ENCODE peak calls at places on chromosomes 13 and 19, in five cellular contexts. Z is fibroblast of lung, B is A549, S is prostate gland, H is glutamatergic neuron. X is an unnamed sample.

GRCh38 chr13:79943633-79944032 is 397.3 kb downstream of the SPRY2 start:
- DNase-seq in Z (no peak), B (no peak), S (no peak), H (no peak), X (no peak)

GRCh38 chr13:51738226-51738905 is 65.6 kb downstream of the DHRS12 start:
- DNase-seq in Z (no peak), B (no peak), S (no peak), H (no peak), X (no peak)

GRCh38 chr13:60591348-60591747 is 194.3 kb downstream of the TDRD3 start:
- DNase-seq in Z (peak; percentile 98), B (no peak), S (no peak), H (no peak), X (no peak)

GRCh38 chr13:37747071-37747612 is 122.4 kb downstream of the TRPC4 start:
- DNase-seq in Z (peak; percentile 87), B (no peak), S (no peak), H (no peak), X (peak; percentile 29)

GRCh38 chr13:99749627-99750026 is 221.9 kb downstream of the ZIC5 start:
- DNase-seq in Z (no peak), B (no peak), S (no peak), H (no peak), X (no peak)

GRCh38 chr13:74062933-74063332 is 71.3 kb downstream of the KLF12 start:
- DNase-seq in Z (peak; percentile 86), B (no peak), S (no peak), H (no peak), X (no peak)

GRCh38 chr13:40217675-40218074 is 448.8 kb downstream of the FOXO1 start:
- DNase-seq in Z (no peak), B (no peak), S (no peak), H (no peak), X (no peak)

GRCh38 chr19:47663911-47664771 is 49.1 kb upstream of the EHD2 start:
- DNase-seq in Z (peak; percentile 99), B (peak; percentile 77), S (peak; percentile 79), H (no peak), X (peak; percentile 68)

GRCh38 chr19:40090256-40091204 is at the start of gene ZNF780A:
- DNase-seq in Z (peak; percentile 72), B (peak; percentile 89), S (peak; percentile 64), H (peak; percentile 86), X (peak; percentile 67)

GRCh38 chr13:23754506-23754905 is 134.7 kb downstream of the MIPEP start:
- DNase-seq in Z (no peak), B (no peak), S (peak; percentile 44), H (no peak), X (no peak)

GRCh38 chr19:45100202-45100600 is 7.2 kb downstream of the PPP1R37 start:
- DNase-seq in Z (no peak), B (no peak), S (no peak), H (no peak), X (no peak)

GRCh38 chr13:79767126-79767525 is 286.2 kb downstream of the NDFIP2 start:
- DNase-seq in Z (peak; percentile 65), B (no peak), S (no peak), H (no peak), X (peak; percentile 24)

GRCh38 chr13:99282264-99283231 is 24.4 kb upstream of the GPR18 start:
- DNase-seq in Z (no peak), B (no peak), S (no peak), H (no peak), X (no peak)

GRCh38 chr19:2711175-2711936 is 8.9 kb upstream of the GNG7 start:
- DNase-seq in Z (peak; percentile 78), B (no peak), S (no peak), H (no peak), X (no peak)

GRCh38 chr19:10808937-10809655 is 26.9 kb downstream of the TMED1 start:
- DNase-seq in Z (peak; percentile 56), B (peak; percentile 39), S (no peak), H (no peak), X (peak; percentile 81)

GRCh38 chr13:29465741-29466293 is 129.7 kb downstream of the SLC7A1 start:
- DNase-seq in Z (peak; percentile 83), B (no peak), S (peak; percentile 37), H (no peak), X (peak; percentile 31)

GRCh38 chr13:39052944-39053343 is 14.7 kb downstream of the NHLRC3 start:
- DNase-seq in Z (no peak), B (no peak), S (no peak), H (no peak), X (no peak)

GRCh38 chr13:28392428-28392827 is 102.5 kb downstream of the FLT1 start:
- DNase-seq in Z (no peak), B (no peak), S (no peak), H (no peak), X (no peak)

GRCh38 chr19:49407482-49408015 is 15.7 kb downstream of the PTH2 start:
- DNase-seq in Z (no peak), B (no peak), S (no peak), H (no peak), X (no peak)

GRCh38 chr19:49398931-49399330 is 10.9 kb downstream of the KASH5 start:
- DNase-seq in Z (no peak), B (no peak), S (no peak), H (no peak), X (no peak)

GRCh38 chr19:49400034-49400433 is 12.0 kb downstream of the KASH5 start:
- DNase-seq in Z (no peak), B (no peak), S (no peak), H (no peak), X (no peak)

GRCh38 chr19:49407079-49407478 is 16.2 kb downstream of the PTH2 start:
- DNase-seq in Z (no peak), B (no peak), S (no peak), H (no peak), X (no peak)

GRCh38 chr19:49403404-49404187 is 15.5 kb downstream of the KASH5 start:
- DNase-seq in Z (peak; percentile 16), B (no peak), S (no peak), H (peak; percentile 58), X (peak; percentile 67)
- TF ChIP-seq CTCF in Z (no peak), B (no peak), S (no peak), H (no peak), X (no peak)

GRCh38 chr19:279231-279630 is 12.0 kb downstream of the PLPP2 start:
- DNase-seq in Z (no peak), B (no peak), S (no peak), H (no peak), X (no peak)

GRCh38 chr19:279656-280055 is 11.5 kb downstream of the PLPP2 start:
- DNase-seq in Z (no peak), B (no peak), S (no peak), H (no peak), X (no peak)

GRCh38 chr19:275958-276646 is 15.1 kb downstream of the PLPP2 start:
- DNase-seq in Z (no peak), B (no peak), S (no peak), H (no peak), X (no peak)

GRCh38 chr19:277131-277530 is 14.1 kb downstream of the PLPP2 start:
- DNase-seq in Z (no peak), B (no peak), S (no peak), H (no peak), X (no peak)

GRCh38 chr19:277581-278165 is 13.5 kb downstream of the PLPP2 start:
- DNase-seq in Z (peak; percentile 38), B (no peak), S (no peak), H (no peak), X (no peak)
- TF ChIP-seq CTCF in Z (no peak), B (no peak), S (no peak), H (no peak), X (no peak)

GRCh38 chr19:18401580-18402112 is 4.2 kb upstream of the LRRC25 start:
- DNase-seq in Z (peak; percentile 49), B (peak; percentile 85), S (peak; percentile 64), H (no peak), X (peak; percentile 77)
- TF ChIP-seq CTCF in Z (peak; percentile 44), B (peak; percentile 45), S (no peak), H (no peak), X (peak; percentile 55)

GRCh38 chr13:113345486-113345885 is 18.4 kb downstream of the GRTP1 start:
- DNase-seq in Z (no peak), B (no peak), S (no peak), H (no peak), X (no peak)
- TF ChIP-seq CTCF in Z (no peak), B (no peak), S (no peak), H (no peak), X (no peak)

GRCh38 chr19:33407140-33407551 is 33.6 kb downstream of the CEBPG start:
- DNase-seq in Z (no peak), B (no peak), S (no peak), H (no peak), X (no peak)
- TF ChIP-seq CTCF in Z (no peak), B (peak; percentile 2), S (peak; percentile 14), H (peak; percentile 62), X (peak; percentile 40)

GRCh38 chr13:53778937-53779336 is 750.3 kb downstream of the OLFM4 start:
- DNase-seq in Z (no peak), B (no peak), S (no peak), H (no peak), X (no peak)

GRCh38 chr13:53775807-53776206 is 747.2 kb downstream of the OLFM4 start:
- DNase-seq in Z (no peak), B (no peak), S (no peak), H (no peak), X (no peak)
- TF ChIP-seq CTCF in Z (no peak), B (no peak), S (no peak), H (peak; percentile 9), X (peak; percentile 23)

GRCh38 chr13:53200075-53200474 is 171.5 kb downstream of the OLFM4 start:
- DNase-seq in Z (no peak), B (no peak), S (no peak), H (no peak), X (no peak)

GRCh38 chr13:53198699-53199098 is 170.1 kb downstream of the OLFM4 start:
- DNase-seq in Z (no peak), B (no peak), S (no peak), H (no peak), X (no peak)

GRCh38 chr13:53200498-53201453 is 172.2 kb downstream of the OLFM4 start:
- DNase-seq in Z (peak; percentile 9), B (no peak), S (peak; percentile 34), H (peak; percentile 89), X (no peak)

GRCh38 chr13:53197424-53197823 is 168.8 kb downstream of the OLFM4 start:
- DNase-seq in Z (no peak), B (no peak), S (no peak), H (no peak), X (no peak)

GRCh38 chr13:53198017-53198416 is 169.4 kb downstream of the OLFM4 start:
- DNase-seq in Z (no peak), B (no peak), S (no peak), H (no peak), X (no peak)
- TF ChIP-seq CTCF in Z (no peak), B (no peak), S (no peak), H (no peak), X (no peak)